ENCODE peak calls at places on chromosomes 2 and 18, in five cellular contexts. O is GM12878, G is H1, J is heart left ventricle, D is uterus. F is an unnamed sample.
A peak's percentile ranks its signal among the peaks of the same experiment; 100 is the strongest.

GRCh38 chr2:213627054-213627710 is 342.9 kb downstream of the SPAG16 start:
- DNase-seq in G (no peak), D (no peak), O (peak; percentile 46), J (no peak), F (no peak)

GRCh38 chr2:10475811-10476660 is 27.9 kb upstream of the ODC1 start:
- DNase-seq in O (no peak), D (no peak), G (no peak), J (no peak), F (no peak)

GRCh38 chr18:28175047-28175929 is 1.6 kb downstream of the CDH2 start:
- DNase-seq in J (peak; percentile 62), G (no peak), O (no peak), D (peak; percentile 13), F (no peak)

GRCh38 chr2:130766711-130767407 is 11.5 kb downstream of the AMER3 start:
- DNase-seq in G (no peak), O (no peak), J (no peak), D (no peak), F (no peak)

GRCh38 chr2:29215073-29215472 is 99.9 kb downstream of the CLIP4 start:
- DNase-seq in J (no peak), D (no peak), O (no peak), G (no peak), F (no peak)

GRCh38 chr2:239836021-239836765 is 188.9 kb downstream of the NDUFA10 start:
- DNase-seq in G (no peak), J (no peak), D (no peak), O (no peak), F (peak; percentile 35)

GRCh38 chr2:25184254-25184653 is 15.9 kb upstream of the POMC start:
- DNase-seq in O (no peak), G (no peak), J (no peak), D (no peak), F (no peak)

GRCh38 chr18:76736309-76736708 is 86.0 kb upstream of the ZNF236 start:
- DNase-seq in G (no peak), D (no peak), O (no peak), J (no peak), F (no peak)

GRCh38 chr2:179991344-179991743 is 15.8 kb downstream of the CWC22 start:
- DNase-seq in D (no peak), G (no peak), J (no peak), O (no peak), F (no peak)

GRCh38 chr2:162579986-162580385 is 236.1 kb downstream of the GCA start:
- DNase-seq in J (no peak), G (no peak), O (no peak), D (no peak), F (no peak)

GRCh38 chr2:221529943-221530652 is 42.0 kb downstream of the EPHA4 start:
- DNase-seq in G (no peak), D (no peak), J (no peak), O (no peak), F (no peak)

GRCh38 chr2:239165206-239165831 is 235.5 kb downstream of the HDAC4 start:
- DNase-seq in J (peak; percentile 2), O (no peak), D (no peak), G (no peak), F (no peak)

GRCh38 chr2:183610724-183611123 is 486.5 kb downstream of the NUP35 start:
- DNase-seq in J (no peak), D (no peak), G (no peak), O (no peak), F (no peak)

GRCh38 chr2:205929445-205930027 is 156.4 kb downstream of the INO80D start:
- DNase-seq in O (no peak), J (no peak), D (no peak), G (no peak), F (no peak)

GRCh38 chr2:178008636-178009289 is 63.8 kb downstream of the PDE11A start:
- DNase-seq in J (peak; percentile 68), O (no peak), D (no peak), G (no peak), F (no peak)

GRCh38 chr2:102796337-102796736 is 34.5 kb downstream of the TMEM182 start:
- DNase-seq in G (no peak), O (no peak), D (no peak), J (peak; percentile 67), F (no peak)

GRCh38 chr18:46110406-46110805 is 6.2 kb downstream of the HAUS1 start:
- DNase-seq in G (no peak), J (no peak), O (no peak), D (no peak), F (no peak)

DNA sequence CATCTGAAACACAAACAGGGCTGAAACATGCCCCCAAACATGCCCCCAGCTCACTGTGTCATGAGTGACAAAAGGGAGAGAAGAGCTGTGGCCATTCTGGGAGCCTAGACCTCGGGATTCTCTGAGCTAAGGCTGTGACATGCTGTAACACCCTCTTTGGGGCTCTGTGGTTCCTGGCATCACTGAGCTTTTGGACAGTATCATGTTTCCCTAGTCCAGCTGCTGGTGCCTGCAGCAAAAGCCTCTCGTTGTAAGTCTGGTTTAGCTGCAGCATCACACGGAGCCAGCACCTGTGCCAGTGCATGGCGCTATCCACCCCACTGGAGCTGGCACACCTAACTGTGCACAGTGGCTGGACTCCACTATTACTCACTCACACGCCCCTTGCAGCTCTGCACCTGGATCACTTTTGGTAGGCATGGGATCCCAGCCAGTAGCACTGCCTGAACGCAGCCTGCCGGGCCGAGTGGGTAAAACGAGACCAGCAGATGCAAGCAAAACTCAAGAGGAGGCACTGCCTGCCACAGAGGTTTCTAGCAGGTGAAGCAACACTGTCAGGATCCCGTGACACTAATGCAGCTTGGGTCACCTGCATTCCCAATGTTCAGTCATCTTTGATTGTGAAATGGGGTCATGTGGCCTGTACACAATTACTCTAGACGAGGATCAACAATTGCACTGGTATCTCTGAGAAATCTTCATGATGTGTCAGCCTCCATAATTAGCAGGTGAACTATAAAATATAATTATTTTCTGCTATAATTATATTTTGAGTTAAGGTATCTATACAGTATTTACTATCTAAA is 547.2 kb downstream of the ZNF804A start:
- DNase-seq in D (no peak), G (no peak), J (no peak), O (no peak), F (no peak)
- H3K4me1 ChIP-seq in D (no peaks in the 10 kb centered on the region), G (no peaks in the 10 kb centered on the region), J (no peaks in the 10 kb centered on the region), O (no peaks in the 10 kb centered on the region), F (no peaks in the 10 kb centered on the region)

GRCh38 chr2:216694826-216695217 is 527 bp downstream of the IGFBP5 start:
- DNase-seq in G (no peak), D (no peak), J (no peak), O (no peak), F (no peak)

GRCh38 chr2:216696321-216696720 is 972 bp upstream of the IGFBP5 start:
- DNase-seq in G (no peak), O (no peak), J (no peak), D (peak; percentile 15), F (no peak)

GRCh38 chr2:216696751-216697560 is 1.6 kb upstream of the IGFBP5 start:
- DNase-seq in J (no peak), D (no peak), O (no peak), G (no peak), F (no peak)

GRCh38 chr2:216694201-216694825 is 1.0 kb downstream of the IGFBP5 start:
- DNase-seq in O (no peak), J (peak; percentile 82), D (peak; percentile 49), G (peak; percentile 80), F (no peak)

GRCh38 chr2:216695401-216695821 is at the start of gene IGFBP5:
- DNase-seq in D (peak; percentile 97), O (no peak), J (peak; percentile 94), G (peak; percentile 75), F (peak; percentile 78)
- TF ChIP-seq POLR2A in D (peak; percentile 65), O (no peak), J (no peak), G (no peak), F (no peak)

DNA sequence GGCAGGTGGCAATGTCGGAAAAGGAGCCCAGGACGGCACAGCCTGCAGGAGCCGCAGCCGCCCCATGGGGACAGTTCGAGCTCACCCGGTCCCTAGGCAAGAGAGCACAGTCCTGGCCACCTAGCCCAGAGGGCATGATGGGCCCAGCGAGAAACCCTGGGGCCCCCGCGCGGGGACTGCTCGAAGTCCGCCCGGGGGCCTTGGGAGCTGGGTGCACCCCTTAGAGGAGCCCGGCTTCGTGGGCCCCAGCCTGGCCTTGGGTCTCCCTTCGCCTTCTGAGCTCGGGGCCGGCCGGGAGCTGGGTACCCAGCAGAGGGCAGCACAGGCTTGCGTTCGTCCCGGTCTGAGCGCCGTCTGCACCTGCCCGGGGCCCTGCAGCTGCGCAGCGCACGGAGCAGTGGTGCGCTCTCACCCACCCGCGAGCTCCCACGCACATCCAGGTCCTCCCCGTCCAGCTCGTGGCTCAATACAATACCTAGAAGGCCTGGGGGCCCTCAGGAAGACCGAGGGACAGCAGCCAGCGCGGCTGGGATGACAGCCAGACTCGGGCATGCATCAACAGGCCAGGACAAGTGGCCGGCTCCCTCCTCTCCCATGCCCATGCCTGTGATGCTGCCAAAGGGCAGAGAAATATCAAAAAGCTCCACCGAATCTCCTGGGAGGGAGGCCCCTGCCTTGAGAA is 96.2 kb upstream of the ZNF532 start:
- DNase-seq in O (no peak), G (peak; percentile 96), J (peak; percentile 76), D (peak; percentile 67), F (peak; percentile 78)
- H3K4me3 ChIP-seq in O (no peak overlapping the region), G (peak overlapping the region; percentile 52), J (no peak overlapping the region), D (peak overlapping the region; percentile 27), F (peak overlapping the region; percentile 1)

DNA sequence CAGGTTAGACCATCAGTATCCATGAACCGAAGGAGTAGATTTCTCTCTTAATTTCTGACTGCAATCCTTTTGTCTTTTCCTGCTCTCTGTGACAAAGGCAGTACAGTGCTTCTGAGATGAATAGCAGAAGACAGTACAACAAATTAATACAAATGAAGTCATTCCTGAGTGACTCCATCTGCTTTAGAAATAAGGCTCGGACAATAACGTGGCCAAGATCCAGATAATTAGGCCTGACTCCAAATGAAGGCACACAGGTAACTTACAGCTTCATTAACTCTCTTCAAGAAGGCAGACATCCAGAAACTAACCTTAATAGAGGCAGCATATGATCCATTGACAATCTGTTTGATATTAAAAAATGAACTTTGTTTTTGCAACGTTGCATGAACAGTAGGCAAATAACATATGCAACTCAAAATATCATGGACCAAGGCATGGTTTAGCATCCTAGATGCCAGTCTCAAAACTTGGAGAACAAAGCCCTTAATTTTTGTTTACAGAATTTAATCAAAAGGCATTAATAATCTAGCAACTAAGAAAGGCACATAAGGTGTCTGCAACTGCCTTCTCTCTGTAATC is 96.7 kb upstream of the CDH20 start:
- DNase-seq in J (no peak), G (no peak), O (no peak), D (no peak), F (no peak)
- H3K4me1 ChIP-seq in J (no peaks in the 10 kb centered on the region), G (no peaks in the 10 kb centered on the region), O (no peaks in the 10 kb centered on the region), D (no peaks in the 10 kb centered on the region), F (no peaks in the 10 kb centered on the region)